ENCODE peak calls at places on chromosomes 12 and 14, in five cellular contexts. Y, U, L, C and T are unnamed samples. For H3K4me1, the result is how much of the 10 kb centered on the place peaks cover.

GRCh38 chr12:32896438-32897275 is at the start of gene PKP2:
- DNase-seq in Y (peak), U (peak), L (peak), C (peak), T (peak)

GRCh38 chr12:93979189-93979588 is 169.2 kb upstream of the PLXNC1 start:
- DNase-seq in Y (peak), U (peak), L (no peak), C (no peak), T (no peak)

GRCh38 chr12:114662512-114663177 is 21.3 kb downstream of the TBX3 start:
- DNase-seq in Y (peak), U (peak), L (peak), C (peak), T (peak)

GRCh38 chr12:131223791-131224567 is 270.3 kb downstream of the ADGRD1 start:
- DNase-seq in Y (peak), U (no peak), L (peak), C (peak), T (no peak)

GRCh38 chr14:32006267-32007110 is 70.6 kb upstream of the ARHGAP5 start:
- DNase-seq in Y (peak), U (no peak), L (no peak), C (no peak), T (no peak)

GRCh38 chr14:49461529-49462401 is 124.4 kb downstream of the RPS29 start:
- DNase-seq in Y (peak), U (peak), L (peak), C (no peak), T (peak)

GRCh38 chr14:99996951-99997571 is 68.2 kb upstream of the EVL start:
- DNase-seq in Y (no peak), U (no peak), L (no peak), C (no peak), T (no peak)

GRCh38 chr12:78866518-78866917 is 1.9 kb downstream of the SYT1 start:
- DNase-seq in Y (no peak), U (no peak), L (no peak), C (no peak), T (no peak)

GRCh38 chr12:107660230-107660629 is 25.4 kb upstream of the PWP1 start:
- DNase-seq in Y (peak), U (no peak), L (no peak), C (no peak), T (no peak)

GRCh38 chr12:56256326-56256960 is 1.7 kb downstream of the ANKRD52 start:
- DNase-seq in Y (no peak), U (no peak), L (peak), C (no peak), T (no peak)

GRCh38 chr14:22850944-22851790 is 14.8 kb downstream of the MMP14 start:
- DNase-seq in Y (no peak), U (peak), L (no peak), C (no peak), T (peak)

GRCh38 chr14:73757876-73758391 is 43.8 kb upstream of the PNMA1 start:
- DNase-seq in Y (no peak), U (no peak), L (no peak), C (no peak), T (no peak)

GRCh38 chr14:73759183-73759713 is 45.1 kb upstream of the PNMA1 start:
- DNase-seq in Y (no peak), U (peak), L (peak), C (peak), T (no peak)

GRCh38 chr14:73758392-73759182 is 44.4 kb upstream of the PNMA1 start:
- DNase-seq in Y (peak), U (peak), L (peak), C (peak), T (peak)

GRCh38 chr14:73755434-73756014 is 41.3 kb upstream of the PNMA1 start:
- DNase-seq in Y (no peak), U (peak), L (peak), C (peak), T (no peak)

GRCh38 chr14:73757381-73757780 is 43.2 kb upstream of the PNMA1 start:
- DNase-seq in Y (no peak), U (no peak), L (no peak), C (no peak), T (no peak)
- H3K4me1 ChIP-seq in Y (half or more), U (half or more), L (half or more), C (half or more), T (under half)

DNA sequence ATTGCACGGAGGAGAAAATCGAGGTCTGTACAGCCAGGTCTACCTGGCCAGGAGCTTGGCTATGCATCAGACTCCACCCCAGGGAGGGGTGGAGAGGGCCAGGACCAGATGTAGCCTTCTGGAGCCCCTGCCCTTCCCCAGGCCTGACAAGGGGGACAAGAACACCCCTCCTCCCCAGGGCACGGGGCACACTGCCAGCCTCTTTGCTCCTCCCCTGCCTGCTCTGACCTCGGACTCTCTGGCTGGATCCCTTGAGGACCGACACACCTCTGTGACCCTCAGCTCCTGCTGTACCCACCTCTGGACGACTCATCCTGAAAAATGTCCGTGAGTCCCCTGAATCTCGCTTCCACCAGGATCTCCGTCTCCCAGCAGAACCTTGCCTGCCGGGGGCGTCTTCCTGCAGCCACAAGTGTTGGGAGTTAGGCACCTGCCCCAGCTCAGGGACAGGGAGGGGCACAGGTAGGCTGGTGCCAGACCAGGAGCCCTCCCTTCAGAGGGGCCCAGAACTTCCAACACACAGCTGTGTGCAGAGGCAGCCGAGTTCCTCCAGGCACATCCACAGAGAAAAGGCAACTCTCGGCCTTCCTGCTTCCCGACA is 21.8 kb downstream of the AHNAK2 start:
- DNase-seq in Y (no peak), U (no peak), L (no peak), C (no peak), T (no peak)
- TF ChIP-seq POLR2A in Y (no peak), U (no peak), L (no peak), C (no peak), T (no peak)

GRCh38 chr14:102227184-102227964 is 77.6 kb downstream of the MOK start:
- DNase-seq in Y (no peak), U (no peak), L (no peak), C (no peak), T (no peak)

GRCh38 chr14:102231476-102232347 is 73.3 kb downstream of the MOK start:
- DNase-seq in Y (no peak), U (no peak), L (no peak), C (no peak), T (no peak)

GRCh38 chr14:102230481-102231210 is 74.3 kb downstream of the MOK start:
- DNase-seq in Y (no peak), U (no peak), L (no peak), C (no peak), T (no peak)

GRCh38 chr14:102229739-102230092 is 75.2 kb downstream of the MOK start:
- DNase-seq in Y (no peak), U (no peak), L (no peak), C (no peak), T (no peak)

GRCh38 chr14:102229071-102229738 is 75.8 kb downstream of the MOK start:
- DNase-seq in Y (no peak), U (no peak), L (no peak), C (no peak), T (no peak)
- H3K4me1 ChIP-seq in Y (under half), U (under half), L (under half), C (under half), T (under half)

DNA sequence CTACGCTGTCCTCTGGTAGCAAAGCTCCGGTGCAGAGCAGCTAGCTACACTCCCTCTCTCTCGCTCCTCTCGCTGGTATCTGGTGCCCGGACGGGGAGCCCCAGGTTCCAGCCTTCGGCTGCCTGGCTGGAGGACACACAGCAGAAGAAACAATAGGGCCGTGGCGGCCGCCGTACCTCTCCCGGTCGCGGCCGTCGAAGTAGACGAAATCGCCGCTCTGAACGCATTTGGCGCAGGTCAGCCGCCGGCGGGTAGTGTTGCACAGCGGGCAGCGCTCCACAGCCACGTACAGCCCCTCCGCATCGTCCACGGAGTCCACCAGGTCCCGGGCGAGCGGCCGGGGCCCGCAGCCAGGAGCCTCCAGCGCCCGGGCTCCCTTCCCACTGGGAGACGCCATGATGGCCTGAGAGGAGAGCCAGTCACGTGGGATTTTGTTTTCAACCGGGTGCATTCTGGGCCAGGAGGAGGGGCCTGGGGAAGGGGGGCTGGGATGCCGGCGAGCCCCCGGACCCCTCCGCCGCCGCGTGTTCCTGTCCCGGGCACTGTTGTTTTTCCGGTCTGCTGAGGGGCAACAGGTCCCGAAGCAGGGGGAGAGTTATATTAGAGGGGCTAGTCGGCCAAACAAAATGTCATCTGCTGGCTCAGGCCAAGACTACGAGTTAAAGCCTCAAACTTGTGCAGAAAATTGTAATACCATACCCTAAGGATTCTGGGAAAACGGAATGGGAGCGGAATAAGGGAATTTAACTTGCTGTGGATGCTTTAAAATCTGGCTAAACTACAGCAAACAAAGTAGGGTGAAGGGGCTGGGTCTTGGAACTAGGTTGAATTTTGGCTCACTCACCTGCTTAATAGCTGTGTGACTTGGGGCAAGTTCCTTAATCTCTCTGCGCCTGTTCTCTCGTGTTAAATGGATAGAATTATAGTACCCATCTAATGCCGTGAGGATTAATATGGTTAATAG is at the start of gene ATG14:
- DNase-seq in Y (peak), U (peak), L (peak), C (peak), T (peak)
- TF ChIP-seq POLR2A in Y (peak), U (no peak), L (peak), C (peak), T (peak)

DNA sequence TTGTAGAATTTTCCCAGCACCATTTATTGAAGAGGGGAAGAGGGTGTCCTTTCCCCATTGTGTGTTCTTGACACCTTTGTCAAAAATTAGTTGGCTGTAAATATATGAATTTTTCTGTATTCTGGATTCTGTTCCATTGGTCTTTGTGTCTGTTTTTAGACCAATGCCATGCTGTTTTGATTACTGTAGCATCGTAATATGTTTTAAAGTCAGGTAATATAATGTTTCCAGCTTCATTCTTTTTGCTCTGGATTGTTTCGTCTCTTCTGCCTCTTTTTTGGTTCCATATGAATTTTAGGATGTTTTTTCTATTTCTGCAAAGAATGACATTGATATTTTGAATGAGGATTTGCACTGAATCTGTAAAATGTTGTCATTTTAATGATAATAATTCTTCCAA is 331.9 kb upstream of the RGS6 start:
- DNase-seq in Y (no peak), U (no peak), L (no peak), C (no peak), T (no peak)
- H3K4me1 ChIP-seq in Y (under half), U (under half), L (under half), C (under half), T (under half)

DNA sequence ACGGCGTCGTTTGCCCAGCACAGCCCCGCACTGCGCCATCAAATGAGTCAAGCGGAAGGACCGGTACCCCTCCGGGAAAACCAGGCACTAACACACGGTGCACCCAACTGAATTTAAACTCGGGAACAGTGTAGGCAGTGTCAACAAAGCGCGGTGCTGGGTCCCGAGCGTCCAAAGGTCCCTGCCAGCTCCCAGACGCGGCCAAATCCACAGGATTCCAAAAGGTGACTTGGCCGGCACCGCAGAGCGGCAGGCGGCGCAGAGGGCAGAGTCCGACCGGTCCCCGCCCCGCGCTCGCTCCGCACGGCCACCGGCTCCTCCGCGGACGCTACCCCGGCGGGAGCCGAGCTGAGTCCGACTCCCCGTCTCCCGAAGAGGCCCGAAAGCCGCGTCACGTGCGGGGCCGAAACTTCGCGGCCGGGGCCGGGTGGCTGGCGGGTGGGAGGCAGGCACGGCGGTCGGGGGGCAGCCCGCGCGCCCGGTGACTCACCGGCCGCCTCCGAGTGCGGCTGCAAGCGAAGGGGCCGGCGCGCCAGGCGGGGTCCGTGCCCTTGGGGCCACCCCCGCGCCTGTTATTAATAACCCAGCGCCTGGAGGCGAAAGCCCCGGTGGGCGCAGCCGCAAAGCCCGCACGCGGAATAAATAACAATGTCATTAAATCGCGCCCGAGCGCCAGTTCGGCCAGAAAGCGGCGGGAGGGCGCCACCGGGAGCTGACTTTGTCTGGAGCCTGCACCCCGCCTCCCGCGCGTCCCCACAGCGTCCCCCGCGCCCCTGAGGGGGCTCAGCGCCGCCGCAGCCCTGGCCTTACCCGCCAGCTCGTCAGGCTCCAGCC is 823 bp downstream of the DENND5B start:
- DNase-seq in Y (peak), U (peak), L (peak), C (peak), T (peak)
- TF ChIP-seq POLR2A in Y (no peak), U (no peak), L (peak), C (peak), T (no peak)

DNA sequence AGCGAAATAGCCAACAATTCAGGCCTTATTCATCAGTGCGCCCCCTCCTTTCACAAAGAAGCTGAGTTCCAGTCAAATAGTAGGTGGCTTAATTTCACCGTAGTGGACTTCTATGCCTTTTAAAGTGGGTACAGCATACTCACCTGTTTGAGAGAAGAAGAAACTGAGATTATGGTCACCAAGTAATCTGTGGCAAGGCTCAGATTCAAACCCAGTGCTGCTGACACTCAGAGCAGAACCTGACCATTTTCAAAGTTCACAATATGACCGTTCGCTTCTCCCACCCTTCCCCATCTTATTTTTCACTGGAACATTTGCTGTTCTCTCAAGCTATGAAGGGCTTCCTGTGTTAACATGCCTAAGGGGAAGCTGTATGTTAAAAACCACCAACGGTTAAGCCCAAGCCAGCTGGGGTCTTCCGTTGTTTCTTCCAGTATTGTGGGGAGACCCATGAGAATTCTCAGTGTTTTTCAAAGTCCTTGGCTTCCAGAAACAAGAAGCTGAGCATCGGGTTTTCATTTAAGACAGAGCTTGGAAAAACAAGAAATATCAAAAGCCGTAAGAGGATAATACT is 6.1 kb upstream of the PSMA6 start:
- DNase-seq in Y (no peak), U (no peak), L (no peak), C (no peak), T (no peak)
- H3K4me1 ChIP-seq in Y (under half), U (under half), L (under half), C (under half), T (under half)

GRCh38 chr12:95653761-95654546 is 102.7 kb upstream of the USP44 start:
- DNase-seq in Y (peak), U (no peak), L (no peak), C (no peak), T (no peak)
- TF ChIP-seq POLR2A in Y (no peak), U (no peak), L (no peak), C (no peak), T (no peak)

DNA sequence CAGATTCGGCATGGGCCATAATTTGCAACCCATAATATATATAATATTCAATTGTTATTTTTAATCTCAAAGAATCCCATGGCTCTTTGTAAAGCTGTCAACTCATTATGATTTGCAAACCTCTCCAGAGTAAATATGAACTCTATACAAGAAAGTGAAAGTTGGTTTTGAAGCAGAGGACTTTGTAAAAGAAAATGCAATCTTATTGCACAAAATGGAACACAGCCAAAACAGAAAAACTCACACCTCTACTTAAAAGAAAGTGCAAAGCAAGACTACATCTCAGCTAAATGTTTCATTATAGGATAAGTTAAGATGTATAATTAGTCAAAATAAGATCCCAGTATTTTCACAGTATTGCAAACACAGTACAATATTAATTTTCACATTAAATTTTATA is 111.2 kb upstream of the FLRT2 start:
- DNase-seq in Y (no peak), U (no peak), L (no peak), C (no peak), T (no peak)
- H3K4me1 ChIP-seq in Y (under half), U (under half), L (under half), C (under half), T (under half)